ENCODE peak calls at places on chromosomes 12 and 14, in ten cellular contexts. One of them, this sample, is unnamed.
A peak's percentile ranks its signal among the peaks of the same experiment; 100 is the strongest.

GRCh38 chr14:68568907-68569545 is 223.8 kb downstream of the ZFP36L1 start:
- DNase-seq in CD8-positive, alpha-beta memory T cell: no peak
- DNase-seq in nephron progenitor cell: no peak
- DNase-seq in GM23338: no peak
- DNase-seq in naive thymus-derived CD8-positive, alpha-beta T cell: no peak
- DNase-seq in NCI-H2081: no peak
- DNase-seq in pancreas: no peak
- DNase-seq in activated T-cell treated with anti-CD3 and anti-CD28 coated beads, Interleukin-2, amount 50 U/mL, for 48 hours: no peak
- DNase-seq in tibial artery: no peak
- DNase-seq in WTC11: no peak
- DNase-seq in this sample: no peak

GRCh38 chr12:14955876-14956811 is 5.3 kb downstream of the ARHGDIB start:
- DNase-seq in WTC11: no peak
- DNase-seq in pancreas: no peak
- DNase-seq in naive thymus-derived CD8-positive, alpha-beta T cell: no peak
- DNase-seq in NCI-H2081: no peak
- DNase-seq in nephron progenitor cell: no peak
- DNase-seq in CD8-positive, alpha-beta memory T cell: no peak
- DNase-seq in activated T-cell treated with anti-CD3 and anti-CD28 coated beads, Interleukin-2, amount 50 U/mL, for 48 hours: peak; percentile 60
- DNase-seq in GM23338: no peak
- DNase-seq in tibial artery: no peak
- DNase-seq in this sample: peak; percentile 14

GRCh38 chr12:79414252-79414651 is 276.5 kb downstream of the PAWR start:
- DNase-seq in activated T-cell treated with anti-CD3 and anti-CD28 coated beads, Interleukin-2, amount 50 U/mL, for 48 hours: no peak
- DNase-seq in WTC11: no peak
- DNase-seq in NCI-H2081: peak; percentile 46
- DNase-seq in naive thymus-derived CD8-positive, alpha-beta T cell: no peak
- DNase-seq in nephron progenitor cell: no peak
- DNase-seq in pancreas: no peak
- DNase-seq in GM23338: no peak
- DNase-seq in tibial artery: no peak
- DNase-seq in CD8-positive, alpha-beta memory T cell: no peak
- DNase-seq in this sample: no peak

GRCh38 chr12:29769162-29769820 is 14.5 kb downstream of the TMTC1 start:
- DNase-seq in activated T-cell treated with anti-CD3 and anti-CD28 coated beads, Interleukin-2, amount 50 U/mL, for 48 hours: no peak
- DNase-seq in nephron progenitor cell: no peak
- DNase-seq in naive thymus-derived CD8-positive, alpha-beta T cell: no peak
- DNase-seq in pancreas: no peak
- DNase-seq in GM23338: no peak
- DNase-seq in NCI-H2081: no peak
- DNase-seq in WTC11: no peak
- DNase-seq in CD8-positive, alpha-beta memory T cell: no peak
- DNase-seq in tibial artery: no peak
- DNase-seq in this sample: no peak

GRCh38 chr12:16609140-16609539 is 3.2 kb upstream of the LMO3 start:
- DNase-seq in nephron progenitor cell: no peak
- DNase-seq in tibial artery: no peak
- DNase-seq in naive thymus-derived CD8-positive, alpha-beta T cell: no peak
- DNase-seq in CD8-positive, alpha-beta memory T cell: no peak
- DNase-seq in pancreas: no peak
- DNase-seq in WTC11: no peak
- DNase-seq in NCI-H2081: peak; percentile 66
- DNase-seq in GM23338: no peak
- DNase-seq in activated T-cell treated with anti-CD3 and anti-CD28 coated beads, Interleukin-2, amount 50 U/mL, for 48 hours: no peak
- DNase-seq in this sample: no peak

GRCh38 chr14:92973798-92974372 is 50.9 kb downstream of the CHGA start:
- DNase-seq in CD8-positive, alpha-beta memory T cell: no peak
- DNase-seq in NCI-H2081: no peak
- DNase-seq in GM23338: no peak
- DNase-seq in WTC11: no peak
- DNase-seq in nephron progenitor cell: no peak
- DNase-seq in tibial artery: no peak
- DNase-seq in naive thymus-derived CD8-positive, alpha-beta T cell: no peak
- DNase-seq in pancreas: peak; percentile 57
- DNase-seq in activated T-cell treated with anti-CD3 and anti-CD28 coated beads, Interleukin-2, amount 50 U/mL, for 48 hours: no peak
- DNase-seq in this sample: no peak

GRCh38 chr12:131641315-131641714 is 69.6 kb upstream of the SFSWAP start:
- DNase-seq in naive thymus-derived CD8-positive, alpha-beta T cell: no peak
- DNase-seq in WTC11: no peak
- DNase-seq in pancreas: peak; percentile 27
- DNase-seq in nephron progenitor cell: no peak
- DNase-seq in CD8-positive, alpha-beta memory T cell: no peak
- DNase-seq in GM23338: no peak
- DNase-seq in activated T-cell treated with anti-CD3 and anti-CD28 coated beads, Interleukin-2, amount 50 U/mL, for 48 hours: no peak
- DNase-seq in NCI-H2081: no peak
- DNase-seq in tibial artery: peak; percentile 38
- DNase-seq in this sample: no peak

GRCh38 chr12:57143454-57143853 is 4.0 kb downstream of the LRP1-AS start:
- DNase-seq in pancreas: no peak
- DNase-seq in nephron progenitor cell: no peak
- DNase-seq in tibial artery: no peak
- DNase-seq in GM23338: no peak
- DNase-seq in WTC11: no peak
- DNase-seq in CD8-positive, alpha-beta memory T cell: no peak
- DNase-seq in NCI-H2081: no peak
- DNase-seq in naive thymus-derived CD8-positive, alpha-beta T cell: peak; percentile 7
- DNase-seq in activated T-cell treated with anti-CD3 and anti-CD28 coated beads, Interleukin-2, amount 50 U/mL, for 48 hours: no peak
- DNase-seq in this sample: no peak

GRCh38 chr14:105845725-105846309 is 319.4 kb downstream of the TMEM121 start:
- DNase-seq in tibial artery: peak; percentile 46
- DNase-seq in nephron progenitor cell: no peak
- DNase-seq in CD8-positive, alpha-beta memory T cell: no peak
- DNase-seq in WTC11: no peak
- DNase-seq in activated T-cell treated with anti-CD3 and anti-CD28 coated beads, Interleukin-2, amount 50 U/mL, for 48 hours: no peak
- DNase-seq in GM23338: no peak
- DNase-seq in NCI-H2081: no peak
- DNase-seq in naive thymus-derived CD8-positive, alpha-beta T cell: no peak
- DNase-seq in pancreas: no peak
- DNase-seq in this sample: no peak

GRCh38 chr12:102095677-102096263 is 24.1 kb downstream of the NUP37 start:
- DNase-seq in nephron progenitor cell: no peak
- DNase-seq in NCI-H2081: peak; percentile 24
- DNase-seq in pancreas: no peak
- DNase-seq in WTC11: no peak
- DNase-seq in activated T-cell treated with anti-CD3 and anti-CD28 coated beads, Interleukin-2, amount 50 U/mL, for 48 hours: no peak
- DNase-seq in naive thymus-derived CD8-positive, alpha-beta T cell: no peak
- DNase-seq in CD8-positive, alpha-beta memory T cell: no peak
- DNase-seq in GM23338: peak; percentile 12
- DNase-seq in tibial artery: no peak
- DNase-seq in this sample: no peak

GRCh38 chr12:62660763-62661162 is 194.1 kb downstream of the MON2 start:
- DNase-seq in pancreas: no peak
- DNase-seq in WTC11: no peak
- DNase-seq in naive thymus-derived CD8-positive, alpha-beta T cell: no peak
- DNase-seq in nephron progenitor cell: no peak
- DNase-seq in NCI-H2081: no peak
- DNase-seq in tibial artery: no peak
- DNase-seq in activated T-cell treated with anti-CD3 and anti-CD28 coated beads, Interleukin-2, amount 50 U/mL, for 48 hours: no peak
- DNase-seq in GM23338: no peak
- DNase-seq in CD8-positive, alpha-beta memory T cell: no peak
- DNase-seq in this sample: no peak

GRCh38 chr12:47753021-47754001 is 5.4 kb downstream of the RAPGEF3 start:
- DNase-seq in nephron progenitor cell: peak; percentile 40
- DNase-seq in activated T-cell treated with anti-CD3 and anti-CD28 coated beads, Interleukin-2, amount 50 U/mL, for 48 hours: no peak
- DNase-seq in CD8-positive, alpha-beta memory T cell: no peak
- DNase-seq in naive thymus-derived CD8-positive, alpha-beta T cell: no peak
- DNase-seq in NCI-H2081: peak; percentile 18
- DNase-seq in pancreas: peak; percentile 76
- DNase-seq in tibial artery: peak; percentile 97
- DNase-seq in WTC11: peak; percentile 53
- DNase-seq in GM23338: peak; percentile 87
- DNase-seq in this sample: no peak

GRCh38 chr12:47757840-47758583 is 668 bp downstream of the RAPGEF3 start:
- DNase-seq in GM23338: no peak
- DNase-seq in pancreas: peak; percentile 83
- DNase-seq in NCI-H2081: no peak
- DNase-seq in CD8-positive, alpha-beta memory T cell: no peak
- DNase-seq in naive thymus-derived CD8-positive, alpha-beta T cell: no peak
- DNase-seq in tibial artery: no peak
- DNase-seq in nephron progenitor cell: no peak
- DNase-seq in activated T-cell treated with anti-CD3 and anti-CD28 coated beads, Interleukin-2, amount 50 U/mL, for 48 hours: no peak
- DNase-seq in WTC11: no peak
- DNase-seq in this sample: no peak

GRCh38 chr12:47801170-47801903 is 18.4 kb downstream of the HDAC7 start:
- DNase-seq in NCI-H2081: no peak
- DNase-seq in activated T-cell treated with anti-CD3 and anti-CD28 coated beads, Interleukin-2, amount 50 U/mL, for 48 hours: no peak
- DNase-seq in pancreas: no peak
- DNase-seq in GM23338: no peak
- DNase-seq in nephron progenitor cell: no peak
- DNase-seq in CD8-positive, alpha-beta memory T cell: no peak
- DNase-seq in naive thymus-derived CD8-positive, alpha-beta T cell: no peak
- DNase-seq in WTC11: no peak
- DNase-seq in tibial artery: peak; percentile 77
- DNase-seq in this sample: no peak

GRCh38 chr12:14643247-14643646 is 53.2 kb downstream of the GUCY2C start:
- DNase-seq in GM23338: no peak
- DNase-seq in WTC11: no peak
- DNase-seq in naive thymus-derived CD8-positive, alpha-beta T cell: no peak
- DNase-seq in NCI-H2081: no peak
- DNase-seq in pancreas: no peak
- DNase-seq in CD8-positive, alpha-beta memory T cell: no peak
- DNase-seq in activated T-cell treated with anti-CD3 and anti-CD28 coated beads, Interleukin-2, amount 50 U/mL, for 48 hours: no peak
- DNase-seq in tibial artery: no peak
- DNase-seq in nephron progenitor cell: no peak
- DNase-seq in this sample: no peak

GRCh38 chr12:72863671-72864070 is 591.5 kb downstream of the TRHDE start:
- DNase-seq in tibial artery: no peak
- DNase-seq in naive thymus-derived CD8-positive, alpha-beta T cell: no peak
- DNase-seq in GM23338: no peak
- DNase-seq in NCI-H2081: no peak
- DNase-seq in WTC11: no peak
- DNase-seq in CD8-positive, alpha-beta memory T cell: no peak
- DNase-seq in activated T-cell treated with anti-CD3 and anti-CD28 coated beads, Interleukin-2, amount 50 U/mL, for 48 hours: no peak
- DNase-seq in pancreas: no peak
- DNase-seq in nephron progenitor cell: no peak
- DNase-seq in this sample: no peak

GRCh38 chr14:91245029-91245428 is 525 bp upstream of the GPR68 start:
- DNase-seq in CD8-positive, alpha-beta memory T cell: peak; percentile 88
- DNase-seq in tibial artery: no peak
- DNase-seq in activated T-cell treated with anti-CD3 and anti-CD28 coated beads, Interleukin-2, amount 50 U/mL, for 48 hours: peak; percentile 80
- DNase-seq in nephron progenitor cell: no peak
- DNase-seq in pancreas: no peak
- DNase-seq in NCI-H2081: no peak
- DNase-seq in naive thymus-derived CD8-positive, alpha-beta T cell: peak; percentile 50
- DNase-seq in GM23338: no peak
- DNase-seq in WTC11: no peak
- DNase-seq in this sample: no peak

GRCh38 chr12:117472983-117473382 is 111.6 kb upstream of the NOS1 start:
- DNase-seq in NCI-H2081: no peak
- DNase-seq in tibial artery: no peak
- DNase-seq in GM23338: peak; percentile 92
- DNase-seq in nephron progenitor cell: peak; percentile 63
- DNase-seq in pancreas: no peak
- DNase-seq in naive thymus-derived CD8-positive, alpha-beta T cell: no peak
- DNase-seq in CD8-positive, alpha-beta memory T cell: no peak
- DNase-seq in activated T-cell treated with anti-CD3 and anti-CD28 coated beads, Interleukin-2, amount 50 U/mL, for 48 hours: no peak
- DNase-seq in WTC11: peak; percentile 85
- DNase-seq in this sample: peak; percentile 45

GRCh38 chr14:96246535-96246839 is 9.5 kb upstream of the BDKRB1 start:
- DNase-seq in pancreas: no peak
- DNase-seq in GM23338: no peak
- DNase-seq in naive thymus-derived CD8-positive, alpha-beta T cell: no peak
- DNase-seq in tibial artery: no peak
- DNase-seq in nephron progenitor cell: no peak
- DNase-seq in activated T-cell treated with anti-CD3 and anti-CD28 coated beads, Interleukin-2, amount 50 U/mL, for 48 hours: no peak
- DNase-seq in NCI-H2081: no peak
- DNase-seq in WTC11: no peak
- DNase-seq in CD8-positive, alpha-beta memory T cell: no peak
- DNase-seq in this sample: no peak

GRCh38 chr14:53608369-53608768 is 348.3 kb downstream of the BMP4 start:
- DNase-seq in activated T-cell treated with anti-CD3 and anti-CD28 coated beads, Interleukin-2, amount 50 U/mL, for 48 hours: no peak
- DNase-seq in GM23338: no peak
- DNase-seq in WTC11: no peak
- DNase-seq in naive thymus-derived CD8-positive, alpha-beta T cell: no peak
- DNase-seq in CD8-positive, alpha-beta memory T cell: no peak
- DNase-seq in NCI-H2081: no peak
- DNase-seq in tibial artery: no peak
- DNase-seq in pancreas: no peak
- DNase-seq in nephron progenitor cell: no peak
- DNase-seq in this sample: no peak

GRCh38 chr12:116153983-116154382 is 123.5 kb downstream of the MED13L start:
- DNase-seq in naive thymus-derived CD8-positive, alpha-beta T cell: no peak
- DNase-seq in CD8-positive, alpha-beta memory T cell: no peak
- DNase-seq in pancreas: no peak
- DNase-seq in WTC11: no peak
- DNase-seq in tibial artery: no peak
- DNase-seq in GM23338: peak; percentile 31
- DNase-seq in activated T-cell treated with anti-CD3 and anti-CD28 coated beads, Interleukin-2, amount 50 U/mL, for 48 hours: no peak
- DNase-seq in nephron progenitor cell: no peak
- DNase-seq in NCI-H2081: no peak
- DNase-seq in this sample: no peak

GRCh38 chr14:62087191-62087590 is 325.0 kb downstream of the SNAPC1 start:
- DNase-seq in nephron progenitor cell: no peak
- DNase-seq in activated T-cell treated with anti-CD3 and anti-CD28 coated beads, Interleukin-2, amount 50 U/mL, for 48 hours: no peak
- DNase-seq in naive thymus-derived CD8-positive, alpha-beta T cell: no peak
- DNase-seq in CD8-positive, alpha-beta memory T cell: no peak
- DNase-seq in GM23338: no peak
- DNase-seq in WTC11: no peak
- DNase-seq in pancreas: no peak
- DNase-seq in tibial artery: no peak
- DNase-seq in NCI-H2081: no peak
- DNase-seq in this sample: no peak

This sample was measured in WERI-Rb-1.